ENCODE peak calls at places on chromosome 1, in four cellular contexts. N, P, X and O are unnamed samples.

GRCh38 chr1:40633563-40634376 is 31.7 kb downstream of the RIMS3 start:
- DNase-seq in X (no peak), P (peak; percentile 48), N (no peak), O (no peak)

GRCh38 chr1:198937231-198938031 is 298.6 kb downstream of the PTPRC start:
- DNase-seq in X (peak; percentile 95), N (no peak), P (no peak), O (peak; percentile 43)

GRCh38 chr1:200034821-200035396 is 7.4 kb downstream of the NR5A2 start:
- DNase-seq in N (no peak), X (peak; percentile 38), P (no peak), O (no peak)

GRCh38 chr1:34359411-34359810 is 182.7 kb downstream of the C1orf94 start:
- DNase-seq in X (no peak), N (no peak), P (no peak), O (no peak)

GRCh38 chr1:72283204-72284083 is 1.1 kb upstream of the NEGR1 start:
- DNase-seq in X (peak; percentile 89), P (peak; percentile 75), N (no peak), O (peak; percentile 82)

GRCh38 chr1:47694011-47694890 is 256.4 kb downstream of the FOXD2 start:
- DNase-seq in P (no peak), N (no peak), X (no peak), O (peak; percentile 10)

GRCh38 chr1:223102797-223103533 is 40.1 kb downstream of the TLR5 start:
- DNase-seq in P (no peak), N (no peak), X (peak; percentile 98), O (peak; percentile 61)

GRCh38 chr1:236440373-236440772 is 46.3 kb downstream of the EDARADD start:
- DNase-seq in N (no peak), X (no peak), P (no peak), O (no peak)

GRCh38 chr1:44723496-44724407 is 7.2 kb downstream of the RNU5D-1 start:
- DNase-seq in X (no peak), P (no peak), N (no peak), O (no peak)

GRCh38 chr1:165254376-165254775 is 102.1 kb downstream of the LMX1A start:
- DNase-seq in N (no peak), P (no peak), X (no peak), O (no peak)

GRCh38 chr1:180923024-180923841 is 10.5 kb downstream of the KIAA1614 start:
- DNase-seq in P (no peak), N (no peak), X (no peak), O (no peak)

GRCh38 chr1:179046808-179047636 is 21.3 kb downstream of the FAM20B start:
- DNase-seq in N (no peak), X (no peak), P (no peak), O (no peak)

GRCh38 chr1:216818284-216818683 is 95.1 kb upstream of the ESRRG start:
- DNase-seq in N (no peak), P (no peak), X (no peak), O (no peak)

GRCh38 chr1:3787347-3787710 is 9.0 kb downstream of the LRRC47 start:
- DNase-seq in X (no peak), P (no peak), N (no peak), O (no peak)

GRCh38 chr1:13759072-13759471 is 59.1 kb downstream of the PRDM2 start:
- DNase-seq in X (no peak), N (no peak), P (no peak), O (no peak)

GRCh38 chr1:13754510-13755103 is 54.6 kb downstream of the PRDM2 start:
- DNase-seq in N (no peak), P (no peak), X (no peak), O (no peak)

GRCh38 chr1:13754003-13754402 is 54.0 kb downstream of the PRDM2 start:
- DNase-seq in X (no peak), N (no peak), P (no peak), O (no peak)

GRCh38 chr1:13757693-13758092 is 57.7 kb downstream of the PRDM2 start:
- DNase-seq in X (no peak), N (no peak), P (no peak), O (no peak)

GRCh38 chr1:13756557-13757315 is 56.7 kb downstream of the PRDM2 start:
- DNase-seq in N (no peak), P (no peak), X (no peak), O (no peak)
- H3K4me1 ChIP-seq in N (peaks cover 82% of the 10 kb centered on the region), P (no peaks in the 10 kb centered on the region), X (peaks cover 3% of the 10 kb centered on the region), O (no peaks in the 10 kb centered on the region)

GRCh38 chr1:19862944-19863343 is 19.3 kb upstream of the OTUD3 start:
- DNase-seq in X (no peak), N (no peak), P (no peak), O (no peak)

GRCh38 chr1:19866758-19867157 is 15.4 kb upstream of the OTUD3 start:
- DNase-seq in X (no peak), N (no peak), P (no peak), O (no peak)

GRCh38 chr1:19863804-19864203 is 18.4 kb upstream of the OTUD3 start:
- DNase-seq in X (no peak), P (no peak), N (no peak), O (no peak)

GRCh38 chr1:19866029-19866428 is 16.2 kb upstream of the OTUD3 start:
- DNase-seq in N (no peak), X (no peak), P (no peak), O (no peak)

DNA sequence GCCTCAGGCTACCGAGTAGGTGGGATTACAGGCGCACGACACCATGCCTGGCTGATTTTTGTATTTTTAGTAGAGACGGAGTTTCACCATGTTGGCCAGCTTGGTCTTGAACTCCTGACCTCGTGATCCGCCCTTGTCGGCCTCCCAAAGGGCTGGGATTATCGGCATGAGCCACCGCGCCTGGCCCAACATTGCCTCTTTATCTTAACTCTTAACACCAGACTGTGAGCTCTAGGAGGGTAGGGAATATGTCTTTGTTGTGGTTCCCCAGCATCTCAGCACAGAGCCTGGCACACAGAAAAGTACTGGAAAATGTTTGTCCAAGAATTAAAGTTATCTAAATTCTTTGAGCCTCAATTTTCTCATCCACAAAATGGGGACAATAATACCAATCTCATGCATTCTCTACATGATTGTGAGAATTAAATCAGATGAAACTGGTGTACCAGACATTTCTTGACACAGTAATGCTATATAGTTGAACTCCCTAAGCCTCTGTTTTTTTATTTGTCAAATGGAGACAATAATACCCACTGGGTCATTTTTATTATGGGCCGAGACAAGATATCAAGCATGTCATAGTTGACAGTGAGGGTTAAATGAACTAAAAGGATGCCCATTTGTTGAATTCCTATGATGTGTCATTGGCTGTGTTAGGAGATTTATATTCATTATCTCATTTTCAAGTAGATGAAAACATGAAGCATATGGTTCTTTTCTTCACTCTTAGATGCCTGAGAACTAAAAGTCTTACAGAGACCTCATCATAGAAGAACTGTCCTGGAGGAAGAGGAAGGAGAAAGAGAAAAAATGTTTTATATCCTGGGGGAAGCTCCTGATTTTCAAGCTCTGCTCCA is 17.7 kb upstream of the OTUD3 start:
- DNase-seq in X (no peak), N (no peak), P (no peak), O (no peak)
- H3K4me1 ChIP-seq in X (no peaks in the 10 kb centered on the region), N (no peaks in the 10 kb centered on the region), P (no peaks in the 10 kb centered on the region), O (no peaks in the 10 kb centered on the region)

DNA sequence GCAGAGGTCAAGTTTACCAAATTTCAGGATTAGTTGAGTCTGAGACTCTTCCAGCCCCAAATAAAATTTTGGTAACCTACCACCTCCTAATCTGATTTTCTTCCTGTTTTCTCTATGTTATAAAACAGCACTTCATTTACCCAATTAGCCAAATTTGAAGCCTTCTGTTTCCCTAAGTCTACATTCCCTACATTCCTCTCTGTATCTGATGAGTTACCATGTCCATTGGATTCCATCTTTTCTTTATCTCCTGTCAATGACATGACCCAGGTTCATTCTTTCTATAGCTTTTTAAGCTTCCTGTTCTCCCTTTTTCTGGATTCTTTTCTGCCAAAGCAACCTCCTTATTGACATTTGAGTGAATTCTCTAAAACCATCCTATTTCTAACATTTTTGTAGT is 72.8 kb downstream of the OSBPL9 start:
- DNase-seq in X (no peak), P (no peak), N (no peak), O (no peak)
- H3K4me1 ChIP-seq in X (peaks cover 3% of the 10 kb centered on the region), P (peaks cover 9% of the 10 kb centered on the region), N (no peaks in the 10 kb centered on the region), O (peaks cover 28% of the 10 kb centered on the region)

DNA sequence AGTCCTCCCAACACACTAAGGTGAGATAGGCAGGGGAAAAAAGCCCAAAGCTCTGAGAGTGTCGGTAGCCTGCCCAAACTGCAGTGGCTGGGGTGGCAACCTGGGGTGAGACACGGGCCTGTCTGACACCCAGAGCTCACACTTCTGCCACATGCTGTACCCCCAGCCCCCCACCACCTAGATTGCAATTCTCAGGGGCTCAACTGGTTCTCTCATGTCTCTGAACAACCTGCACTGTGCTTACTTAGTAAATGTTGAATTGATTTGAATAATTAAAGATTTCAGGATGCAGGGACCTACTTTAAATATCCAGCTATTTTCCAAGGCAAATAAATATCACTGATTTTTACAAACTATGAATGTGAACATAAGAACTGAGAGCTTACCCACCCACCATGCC is 115.5 kb downstream of the EDEM3 start:
- DNase-seq in X (no peak), N (no peak), P (no peak), O (no peak)
- H3K4me1 ChIP-seq in X (no peaks in the 10 kb centered on the region), N (no peaks in the 10 kb centered on the region), P (no peaks in the 10 kb centered on the region), O (no peaks in the 10 kb centered on the region)

DNA sequence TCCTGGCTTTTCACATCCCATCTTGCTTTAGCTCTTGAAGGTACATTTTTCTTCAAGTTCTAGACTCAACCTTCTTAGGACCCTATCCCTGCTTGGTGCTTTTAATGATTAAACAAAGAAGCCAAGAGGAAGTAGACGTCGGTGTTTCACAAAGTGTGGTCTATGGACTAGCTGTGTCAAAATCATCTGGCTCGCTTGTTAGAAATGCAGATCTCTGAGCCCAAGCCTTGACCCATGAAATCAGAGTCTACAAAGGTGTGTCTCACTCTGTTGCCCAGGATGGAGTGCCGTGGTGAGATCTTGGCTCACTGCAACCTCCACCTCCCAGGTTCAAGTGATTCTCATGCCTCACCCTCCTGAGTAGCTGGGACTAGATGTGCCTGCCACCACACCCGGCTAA is 295.5 kb upstream of the KAZN start:
- DNase-seq in X (no peak), N (no peak), P (no peak), O (no peak)
- H3K4me1 ChIP-seq in X (no peaks in the 10 kb centered on the region), N (no peaks in the 10 kb centered on the region), P (no peaks in the 10 kb centered on the region), O (no peaks in the 10 kb centered on the region)

GRCh38 chr1:12472410-12472797 is 145.6 kb downstream of the DHRS3 start:
- DNase-seq in P (no peak), X (no peak), N (no peak), O (no peak)

GRCh38 chr1:12473596-12474329 is 144.2 kb downstream of the DHRS3 start:
- DNase-seq in P (no peak), N (no peak), X (peak; percentile 81), O (no peak)

GRCh38 chr1:12475947-12476346 is 142.1 kb downstream of the DHRS3 start:
- DNase-seq in X (peak; percentile 26), N (no peak), P (no peak), O (no peak)

GRCh38 chr1:12475158-12475934 is 142.7 kb downstream of the DHRS3 start:
- DNase-seq in X (no peak), N (no peak), P (no peak), O (no peak)

GRCh38 chr1:12472798-12473551 is 145.0 kb downstream of the DHRS3 start:
- DNase-seq in X (no peak), N (peak; percentile 14), P (no peak), O (no peak)
- H3K4me1 ChIP-seq in X (peaks cover 22% of the 10 kb centered on the region), N (peaks cover 84% of the 10 kb centered on the region), P (peaks cover 28% of the 10 kb centered on the region), O (peaks cover 61% of the 10 kb centered on the region)

DNA sequence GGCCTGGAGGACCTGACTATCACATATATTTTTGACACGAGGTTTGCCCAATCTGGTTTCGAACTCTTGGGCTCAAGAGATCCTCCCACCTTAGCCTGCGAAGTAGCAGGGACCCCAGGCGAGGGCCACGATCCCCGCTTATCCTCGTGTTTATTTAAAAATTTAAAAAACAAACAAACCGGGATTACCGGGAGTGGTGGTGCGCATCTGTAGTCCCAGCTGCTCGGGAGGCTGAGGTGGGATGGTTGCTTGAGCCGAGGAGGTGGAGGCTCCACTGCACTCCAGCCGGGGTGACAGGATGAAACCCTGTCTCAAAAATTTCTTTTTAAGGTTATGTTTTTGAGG is 452 bp upstream of the EXOSC10 start:
- DNase-seq in N (no peak), P (peak; percentile 17), X (no peak), O (no peak)
- H3K4me1 ChIP-seq in N (peaks cover 12% of the 10 kb centered on the region), P (peaks cover 4% of the 10 kb centered on the region), X (peaks cover 12% of the 10 kb centered on the region), O (no peaks in the 10 kb centered on the region)